ENCODE peak calls at places on chromosomes 6 and 20, in nine cellular contexts. One of them, this sample, is unnamed.
A peak's percentile ranks its signal among the peaks of the same experiment; 100 is the strongest.

GRCh38 chr20:39880890-39881289 is 808.1 kb downstream of the MAFB start:
- DNase-seq in AG08396: no peak
- DNase-seq in type B pancreatic cell: no peak
- DNase-seq in foreskin fibroblast: peak; percentile 26
- DNase-seq in PC-9: no peak
- DNase-seq in Calu3: no peak
- DNase-seq in naive B cell: no peak
- DNase-seq in IMR-90: no peak
- DNase-seq in GM13977: no peak
- DNase-seq in this sample: no peak

GRCh38 chr6:1597121-1597744 is 12.5 kb upstream of the FOXC1 start:
- DNase-seq in type B pancreatic cell: no peak
- DNase-seq in foreskin fibroblast: no peak
- DNase-seq in Calu3: no peak
- DNase-seq in PC-9: no peak
- DNase-seq in IMR-90: no peak
- DNase-seq in AG08396: no peak
- DNase-seq in naive B cell: no peak
- DNase-seq in GM13977: no peak
- DNase-seq in this sample: no peak

GRCh38 chr6:37643851-37644672 is 53.6 kb downstream of the MDGA1 start:
- DNase-seq in type B pancreatic cell: no peak
- DNase-seq in IMR-90: peak; percentile 10
- DNase-seq in naive B cell: no peak
- DNase-seq in Calu3: no peak
- DNase-seq in GM13977: no peak
- DNase-seq in PC-9: no peak
- DNase-seq in foreskin fibroblast: no peak
- DNase-seq in AG08396: no peak
- DNase-seq in this sample: no peak

GRCh38 chr6:21281366-21281765 is 312.2 kb upstream of the SOX4 start:
- DNase-seq in PC-9: no peak
- DNase-seq in GM13977: no peak
- DNase-seq in Calu3: peak; percentile 60
- DNase-seq in naive B cell: no peak
- DNase-seq in type B pancreatic cell: no peak
- DNase-seq in foreskin fibroblast: no peak
- DNase-seq in AG08396: no peak
- DNase-seq in IMR-90: no peak
- DNase-seq in this sample: no peak

GRCh38 chr6:100493206-100493888 is 28.6 kb upstream of the SIM1 start:
- DNase-seq in Calu3: peak; percentile 52
- DNase-seq in PC-9: peak; percentile 37
- DNase-seq in foreskin fibroblast: no peak
- DNase-seq in AG08396: no peak
- DNase-seq in type B pancreatic cell: no peak
- DNase-seq in GM13977: no peak
- DNase-seq in naive B cell: no peak
- DNase-seq in IMR-90: no peak
- DNase-seq in this sample: no peak

GRCh38 chr20:38426006-38426405 is 9.1 kb downstream of the SNHG17 start:
- DNase-seq in foreskin fibroblast: peak; percentile 93
- DNase-seq in GM13977: no peak
- DNase-seq in IMR-90: peak; percentile 95
- DNase-seq in AG08396: peak; percentile 93
- DNase-seq in Calu3: no peak
- DNase-seq in PC-9: no peak
- DNase-seq in type B pancreatic cell: no peak
- DNase-seq in naive B cell: no peak
- DNase-seq in this sample: no peak

GRCh38 chr6:11851405-11851804 is 72.8 kb upstream of the ADTRP start:
- DNase-seq in GM13977: no peak
- DNase-seq in PC-9: peak; percentile 93
- DNase-seq in AG08396: peak; percentile 26
- DNase-seq in naive B cell: no peak
- DNase-seq in foreskin fibroblast: peak; percentile 64
- DNase-seq in Calu3: no peak
- DNase-seq in type B pancreatic cell: no peak
- DNase-seq in IMR-90: peak; percentile 82
- DNase-seq in this sample: no peak

GRCh38 chr6:124741341-124741740 is 220.9 kb upstream of the RNF217 start:
- DNase-seq in Calu3: no peak
- DNase-seq in naive B cell: no peak
- DNase-seq in type B pancreatic cell: no peak
- DNase-seq in IMR-90: peak; percentile 5
- DNase-seq in GM13977: no peak
- DNase-seq in PC-9: no peak
- DNase-seq in AG08396: no peak
- DNase-seq in foreskin fibroblast: peak; percentile 18
- DNase-seq in this sample: no peak

GRCh38 chr6:44733868-44734267 is 346.4 kb downstream of the CDC5L start:
- DNase-seq in GM13977: no peak
- DNase-seq in naive B cell: no peak
- DNase-seq in AG08396: peak; percentile 5
- DNase-seq in IMR-90: no peak
- DNase-seq in PC-9: no peak
- DNase-seq in type B pancreatic cell: no peak
- DNase-seq in Calu3: no peak
- DNase-seq in foreskin fibroblast: no peak
- DNase-seq in this sample: peak; percentile 91

GRCh38 chr6:29748391-29749352 is 25.4 kb downstream of the HLA-F start:
- DNase-seq in naive B cell: peak; percentile 82
- DNase-seq in foreskin fibroblast: peak; percentile 91
- DNase-seq in PC-9: peak; percentile 81
- DNase-seq in Calu3: peak; percentile 93
- DNase-seq in type B pancreatic cell: peak; percentile 82
- DNase-seq in AG08396: peak; percentile 96
- DNase-seq in IMR-90: peak; percentile 59
- DNase-seq in GM13977: peak; percentile 94
- DNase-seq in this sample: peak; percentile 98

GRCh38 chr20:776165-776564 is 7.9 kb upstream of the SLC52A3 start:
- DNase-seq in foreskin fibroblast: no peak
- DNase-seq in naive B cell: no peak
- DNase-seq in GM13977: no peak
- DNase-seq in AG08396: no peak
- DNase-seq in IMR-90: no peak
- DNase-seq in type B pancreatic cell: no peak
- DNase-seq in PC-9: no peak
- DNase-seq in Calu3: no peak
- DNase-seq in this sample: no peak

GRCh38 chr6:52995913-52996685 is 1.0 kb upstream of the GSTA4 start:
- DNase-seq in foreskin fibroblast: peak; percentile 89
- DNase-seq in GM13977: no peak
- DNase-seq in PC-9: peak; percentile 74
- DNase-seq in IMR-90: peak; percentile 91
- DNase-seq in naive B cell: peak; percentile 38
- DNase-seq in type B pancreatic cell: no peak
- DNase-seq in Calu3: peak; percentile 39
- DNase-seq in AG08396: no peak
- DNase-seq in this sample: no peak

GRCh38 chr20:17622851-17623508 is 53.1 kb downstream of the DSTN start:
- DNase-seq in IMR-90: no peak
- DNase-seq in foreskin fibroblast: no peak
- DNase-seq in type B pancreatic cell: no peak
- DNase-seq in Calu3: no peak
- DNase-seq in naive B cell: no peak
- DNase-seq in AG08396: no peak
- DNase-seq in GM13977: no peak
- DNase-seq in PC-9: no peak
- DNase-seq in this sample: no peak

GRCh38 chr6:119079288-119079809 is 885 bp upstream of the FAM184A start:
- DNase-seq in IMR-90: peak; percentile 54
- DNase-seq in type B pancreatic cell: no peak
- DNase-seq in GM13977: no peak
- DNase-seq in AG08396: no peak
- DNase-seq in Calu3: peak; percentile 4
- DNase-seq in PC-9: peak; percentile 43
- DNase-seq in naive B cell: no peak
- DNase-seq in foreskin fibroblast: peak; percentile 78
- DNase-seq in this sample: no peak

GRCh38 chr6:108417027-108417426 is 122.2 kb downstream of the AFG1L start:
- DNase-seq in PC-9: no peak
- DNase-seq in Calu3: no peak
- DNase-seq in foreskin fibroblast: no peak
- DNase-seq in GM13977: no peak
- DNase-seq in AG08396: no peak
- DNase-seq in type B pancreatic cell: no peak
- DNase-seq in IMR-90: peak; percentile 22
- DNase-seq in naive B cell: no peak
- DNase-seq in this sample: no peak

GRCh38 chr6:156782691-156783320 is 5.6 kb downstream of the ARID1B start:
- DNase-seq in naive B cell: no peak
- DNase-seq in PC-9: no peak
- DNase-seq in Calu3: no peak
- DNase-seq in IMR-90: no peak
- DNase-seq in GM13977: no peak
- DNase-seq in type B pancreatic cell: no peak
- DNase-seq in foreskin fibroblast: peak; percentile 21
- DNase-seq in AG08396: no peak
- DNase-seq in this sample: no peak

GRCh38 chr6:73369563-73369962 is at the start of gene OOEP:
- DNase-seq in naive B cell: no peak
- DNase-seq in IMR-90: no peak
- DNase-seq in PC-9: no peak
- DNase-seq in foreskin fibroblast: no peak
- DNase-seq in AG08396: no peak
- DNase-seq in type B pancreatic cell: no peak
- DNase-seq in Calu3: no peak
- DNase-seq in GM13977: no peak
- DNase-seq in this sample: no peak

GRCh38 chr6:158756126-158756525 is 63.0 kb downstream of the EZR start:
- DNase-seq in Calu3: no peak
- DNase-seq in IMR-90: no peak
- DNase-seq in PC-9: no peak
- DNase-seq in naive B cell: no peak
- DNase-seq in AG08396: no peak
- DNase-seq in type B pancreatic cell: no peak
- DNase-seq in foreskin fibroblast: no peak
- DNase-seq in GM13977: no peak
- DNase-seq in this sample: no peak

GRCh38 chr6:35050988-35051330 is 90.2 kb downstream of the TCP11 start:
- DNase-seq in PC-9: no peak
- DNase-seq in type B pancreatic cell: no peak
- DNase-seq in naive B cell: no peak
- DNase-seq in AG08396: no peak
- DNase-seq in GM13977: no peak
- DNase-seq in foreskin fibroblast: no peak
- DNase-seq in IMR-90: no peak
- DNase-seq in Calu3: no peak
- DNase-seq in this sample: no peak

GRCh38 chr20:577167-577791 is 32.8 kb downstream of the TCF15 start:
- DNase-seq in IMR-90: peak; percentile 18
- DNase-seq in type B pancreatic cell: no peak
- DNase-seq in foreskin fibroblast: peak; percentile 31
- DNase-seq in Calu3: no peak
- DNase-seq in GM13977: no peak
- DNase-seq in naive B cell: no peak
- DNase-seq in AG08396: no peak
- DNase-seq in PC-9: no peak
- DNase-seq in this sample: no peak

GRCh38 chr20:11918280-11918952 is 723 bp downstream of the BTBD3 start:
- DNase-seq in foreskin fibroblast: no peak
- DNase-seq in AG08396: no peak
- DNase-seq in IMR-90: no peak
- DNase-seq in type B pancreatic cell: no peak
- DNase-seq in GM13977: no peak
- DNase-seq in Calu3: no peak
- DNase-seq in PC-9: no peak
- DNase-seq in naive B cell: no peak
- DNase-seq in this sample: no peak

GRCh38 chr6:134358320-134358719 is 40.4 kb upstream of the SGK1 start:
- DNase-seq in foreskin fibroblast: peak; percentile 31
- DNase-seq in IMR-90: peak; percentile 85
- DNase-seq in GM13977: no peak
- DNase-seq in type B pancreatic cell: no peak
- DNase-seq in AG08396: no peak
- DNase-seq in Calu3: no peak
- DNase-seq in PC-9: peak; percentile 90
- DNase-seq in naive B cell: no peak
- DNase-seq in this sample: no peak

GRCh38 chr6:128932061-128932460 is 49.1 kb downstream of the LAMA2 start:
- DNase-seq in Calu3: no peak
- DNase-seq in foreskin fibroblast: peak; percentile 70
- DNase-seq in PC-9: no peak
- DNase-seq in IMR-90: peak; percentile 61
- DNase-seq in type B pancreatic cell: no peak
- DNase-seq in naive B cell: no peak
- DNase-seq in GM13977: no peak
- DNase-seq in AG08396: peak; percentile 40
- DNase-seq in this sample: no peak

GRCh38 chr20:44396369-44396768 is 40.9 kb downstream of the HNF4A start:
- DNase-seq in foreskin fibroblast: no peak
- DNase-seq in type B pancreatic cell: no peak
- DNase-seq in naive B cell: no peak
- DNase-seq in AG08396: no peak
- DNase-seq in Calu3: no peak
- DNase-seq in IMR-90: no peak
- DNase-seq in GM13977: no peak
- DNase-seq in PC-9: no peak
- DNase-seq in this sample: no peak

GRCh38 chr6:16320533-16321340 is 82.3 kb downstream of the GMPR start:
- DNase-seq in IMR-90: peak; percentile 91
- DNase-seq in AG08396: peak; percentile 56
- DNase-seq in GM13977: no peak
- DNase-seq in foreskin fibroblast: peak; percentile 83
- DNase-seq in naive B cell: no peak
- DNase-seq in PC-9: no peak
- DNase-seq in type B pancreatic cell: no peak
- DNase-seq in Calu3: no peak
- DNase-seq in this sample: no peak

GRCh38 chr20:822651-823325 is 10.7 kb upstream of the FAM110A start:
- DNase-seq in IMR-90: no peak
- DNase-seq in PC-9: no peak
- DNase-seq in type B pancreatic cell: peak; percentile 64
- DNase-seq in foreskin fibroblast: no peak
- DNase-seq in GM13977: no peak
- DNase-seq in Calu3: no peak
- DNase-seq in naive B cell: no peak
- DNase-seq in AG08396: no peak
- DNase-seq in this sample: no peak

This sample was measured in esophagus muscularis mucosa.